ENCODE peak calls at places on chromosomes 4 and X, in four cellular contexts. One of them, this sample, is unnamed.
A peak's percentile ranks its signal among the peaks of the same experiment; 100 is the strongest.

GRCh38 chr4:7422098-7422897 is 12.4 kb downstream of the PSAPL1 start:
- DNase-seq in NCI-H748 treated with DMSO at 0.1 percent for 48 hours: no peak
- DNase-seq in naive thymus-derived CD8-positive, alpha-beta T cell: peak; percentile 11
- DNase-seq in activated T-helper 1 cell treated with anti-CD3 and anti-CD28 coated beads, Interleukin-12 subunit alpha, Interleukin-12 subunit beta, Interleukin-2, Interleukin-4 antibody, amounts not matched to agents 30 ng/mL and 10 ng/mL and 1 ng/mL, durations not matched to agents 14 hours and 24 hours and 36 hours: no peak
- DNase-seq in this sample: no peak

GRCh38 chr4:38141808-38142500 is 181.8 kb downstream of the PTTG2 start:
- DNase-seq in activated T-helper 1 cell treated with anti-CD3 and anti-CD28 coated beads, Interleukin-12 subunit alpha, Interleukin-12 subunit beta, Interleukin-2, Interleukin-4 antibody, amounts not matched to agents 30 ng/mL and 10 ng/mL and 1 ng/mL, durations not matched to agents 14 hours and 24 hours and 36 hours: no peak
- DNase-seq in NCI-H748 treated with DMSO at 0.1 percent for 48 hours: no peak
- DNase-seq in naive thymus-derived CD8-positive, alpha-beta T cell: no peak
- DNase-seq in this sample: no peak

GRCh38 chrX:152945021-152945979 is 47.4 kb downstream of the ZNF185 start:
- DNase-seq in activated T-helper 1 cell treated with anti-CD3 and anti-CD28 coated beads, Interleukin-12 subunit alpha, Interleukin-12 subunit beta, Interleukin-2, Interleukin-4 antibody, amounts not matched to agents 30 ng/mL and 10 ng/mL and 1 ng/mL, durations not matched to agents 14 hours and 24 hours and 36 hours: no peak
- DNase-seq in naive thymus-derived CD8-positive, alpha-beta T cell: no peak
- DNase-seq in NCI-H748 treated with DMSO at 0.1 percent for 48 hours: no peak
- DNase-seq in this sample: no peak

GRCh38 chrX:74117962-74118361 is 186.0 kb upstream of the ZCCHC13 start:
- DNase-seq in naive thymus-derived CD8-positive, alpha-beta T cell: no peak
- DNase-seq in activated T-helper 1 cell treated with anti-CD3 and anti-CD28 coated beads, Interleukin-12 subunit alpha, Interleukin-12 subunit beta, Interleukin-2, Interleukin-4 antibody, amounts not matched to agents 30 ng/mL and 10 ng/mL and 1 ng/mL, durations not matched to agents 14 hours and 24 hours and 36 hours: no peak
- DNase-seq in NCI-H748 treated with DMSO at 0.1 percent for 48 hours: no peak
- DNase-seq in this sample: no peak

GRCh38 chrX:48490661-48491060 is 14.7 kb downstream of the FTSJ1 start:
- DNase-seq in activated T-helper 1 cell treated with anti-CD3 and anti-CD28 coated beads, Interleukin-12 subunit alpha, Interleukin-12 subunit beta, Interleukin-2, Interleukin-4 antibody, amounts not matched to agents 30 ng/mL and 10 ng/mL and 1 ng/mL, durations not matched to agents 14 hours and 24 hours and 36 hours: no peak
- DNase-seq in naive thymus-derived CD8-positive, alpha-beta T cell: no peak
- DNase-seq in NCI-H748 treated with DMSO at 0.1 percent for 48 hours: no peak
- DNase-seq in this sample: no peak

GRCh38 chrX:68947882-68948605 is 119.2 kb downstream of the EFNB1 start:
- DNase-seq in activated T-helper 1 cell treated with anti-CD3 and anti-CD28 coated beads, Interleukin-12 subunit alpha, Interleukin-12 subunit beta, Interleukin-2, Interleukin-4 antibody, amounts not matched to agents 30 ng/mL and 10 ng/mL and 1 ng/mL, durations not matched to agents 14 hours and 24 hours and 36 hours: no peak
- DNase-seq in naive thymus-derived CD8-positive, alpha-beta T cell: no peak
- DNase-seq in NCI-H748 treated with DMSO at 0.1 percent for 48 hours: no peak
- DNase-seq in this sample: no peak

GRCh38 chrX:53580742-53581504 is 105.6 kb downstream of the HUWE1 start:
- DNase-seq in naive thymus-derived CD8-positive, alpha-beta T cell: no peak
- DNase-seq in activated T-helper 1 cell treated with anti-CD3 and anti-CD28 coated beads, Interleukin-12 subunit alpha, Interleukin-12 subunit beta, Interleukin-2, Interleukin-4 antibody, amounts not matched to agents 30 ng/mL and 10 ng/mL and 1 ng/mL, durations not matched to agents 14 hours and 24 hours and 36 hours: no peak
- DNase-seq in NCI-H748 treated with DMSO at 0.1 percent for 48 hours: no peak
- DNase-seq in this sample: no peak

GRCh38 chr4:16294455-16294854 is 68.2 kb upstream of the TAPT1 start:
- DNase-seq in naive thymus-derived CD8-positive, alpha-beta T cell: no peak
- DNase-seq in activated T-helper 1 cell treated with anti-CD3 and anti-CD28 coated beads, Interleukin-12 subunit alpha, Interleukin-12 subunit beta, Interleukin-2, Interleukin-4 antibody, amounts not matched to agents 30 ng/mL and 10 ng/mL and 1 ng/mL, durations not matched to agents 14 hours and 24 hours and 36 hours: no peak
- DNase-seq in NCI-H748 treated with DMSO at 0.1 percent for 48 hours: no peak
- DNase-seq in this sample: no peak

GRCh38 chr4:84952004-84952403 is 14.5 kb downstream of the WDFY3 start:
- DNase-seq in activated T-helper 1 cell treated with anti-CD3 and anti-CD28 coated beads, Interleukin-12 subunit alpha, Interleukin-12 subunit beta, Interleukin-2, Interleukin-4 antibody, amounts not matched to agents 30 ng/mL and 10 ng/mL and 1 ng/mL, durations not matched to agents 14 hours and 24 hours and 36 hours: no peak
- DNase-seq in NCI-H748 treated with DMSO at 0.1 percent for 48 hours: no peak
- DNase-seq in naive thymus-derived CD8-positive, alpha-beta T cell: no peak
- DNase-seq in this sample: peak; percentile 49

GRCh38 chrX:69158166-69159040 is 6.8 kb downstream of the PJA1 start:
- DNase-seq in activated T-helper 1 cell treated with anti-CD3 and anti-CD28 coated beads, Interleukin-12 subunit alpha, Interleukin-12 subunit beta, Interleukin-2, Interleukin-4 antibody, amounts not matched to agents 30 ng/mL and 10 ng/mL and 1 ng/mL, durations not matched to agents 14 hours and 24 hours and 36 hours: no peak
- DNase-seq in NCI-H748 treated with DMSO at 0.1 percent for 48 hours: no peak
- DNase-seq in naive thymus-derived CD8-positive, alpha-beta T cell: peak; percentile 28
- DNase-seq in this sample: peak; percentile 31

GRCh38 chr4:1787411-1788077 is 5.5 kb upstream of the FGFR3 start:
- DNase-seq in naive thymus-derived CD8-positive, alpha-beta T cell: no peak
- DNase-seq in activated T-helper 1 cell treated with anti-CD3 and anti-CD28 coated beads, Interleukin-12 subunit alpha, Interleukin-12 subunit beta, Interleukin-2, Interleukin-4 antibody, amounts not matched to agents 30 ng/mL and 10 ng/mL and 1 ng/mL, durations not matched to agents 14 hours and 24 hours and 36 hours: no peak
- DNase-seq in NCI-H748 treated with DMSO at 0.1 percent for 48 hours: no peak
- DNase-seq in this sample: no peak

GRCh38 chr4:89752932-89753598 is 83.9 kb downstream of the SNCA start:
- DNase-seq in activated T-helper 1 cell treated with anti-CD3 and anti-CD28 coated beads, Interleukin-12 subunit alpha, Interleukin-12 subunit beta, Interleukin-2, Interleukin-4 antibody, amounts not matched to agents 30 ng/mL and 10 ng/mL and 1 ng/mL, durations not matched to agents 14 hours and 24 hours and 36 hours: no peak
- DNase-seq in naive thymus-derived CD8-positive, alpha-beta T cell: no peak
- DNase-seq in NCI-H748 treated with DMSO at 0.1 percent for 48 hours: peak; percentile 9
- DNase-seq in this sample: peak; percentile 83

GRCh38 chr4:576245-576821 is at the start of gene TMEM271:
- DNase-seq in naive thymus-derived CD8-positive, alpha-beta T cell: no peak
- DNase-seq in activated T-helper 1 cell treated with anti-CD3 and anti-CD28 coated beads, Interleukin-12 subunit alpha, Interleukin-12 subunit beta, Interleukin-2, Interleukin-4 antibody, amounts not matched to agents 30 ng/mL and 10 ng/mL and 1 ng/mL, durations not matched to agents 14 hours and 24 hours and 36 hours: no peak
- DNase-seq in NCI-H748 treated with DMSO at 0.1 percent for 48 hours: no peak
- DNase-seq in this sample: no peak

GRCh38 chr4:1204828-1205591 is 32.6 kb upstream of the SPON2 start:
- DNase-seq in naive thymus-derived CD8-positive, alpha-beta T cell: peak; percentile 16
- DNase-seq in NCI-H748 treated with DMSO at 0.1 percent for 48 hours: no peak
- DNase-seq in activated T-helper 1 cell treated with anti-CD3 and anti-CD28 coated beads, Interleukin-12 subunit alpha, Interleukin-12 subunit beta, Interleukin-2, Interleukin-4 antibody, amounts not matched to agents 30 ng/mL and 10 ng/mL and 1 ng/mL, durations not matched to agents 14 hours and 24 hours and 36 hours: no peak
- DNase-seq in this sample: no peak

GRCh38 chr4:153788064-153788418 is 842 bp downstream of the SFRP2 start:
- DNase-seq in NCI-H748 treated with DMSO at 0.1 percent for 48 hours: no peak
- DNase-seq in naive thymus-derived CD8-positive, alpha-beta T cell: no peak
- DNase-seq in activated T-helper 1 cell treated with anti-CD3 and anti-CD28 coated beads, Interleukin-12 subunit alpha, Interleukin-12 subunit beta, Interleukin-2, Interleukin-4 antibody, amounts not matched to agents 30 ng/mL and 10 ng/mL and 1 ng/mL, durations not matched to agents 14 hours and 24 hours and 36 hours: no peak
- DNase-seq in this sample: no peak

GRCh38 chrX:47991263-47992092 is 12.3 kb downstream of the ZNF182 start:
- DNase-seq in NCI-H748 treated with DMSO at 0.1 percent for 48 hours: no peak
- DNase-seq in activated T-helper 1 cell treated with anti-CD3 and anti-CD28 coated beads, Interleukin-12 subunit alpha, Interleukin-12 subunit beta, Interleukin-2, Interleukin-4 antibody, amounts not matched to agents 30 ng/mL and 10 ng/mL and 1 ng/mL, durations not matched to agents 14 hours and 24 hours and 36 hours: no peak
- DNase-seq in naive thymus-derived CD8-positive, alpha-beta T cell: no peak
- DNase-seq in this sample: peak; percentile 22

GRCh38 chr4:38084984-38085383 is 124.8 kb downstream of the PTTG2 start:
- DNase-seq in activated T-helper 1 cell treated with anti-CD3 and anti-CD28 coated beads, Interleukin-12 subunit alpha, Interleukin-12 subunit beta, Interleukin-2, Interleukin-4 antibody, amounts not matched to agents 30 ng/mL and 10 ng/mL and 1 ng/mL, durations not matched to agents 14 hours and 24 hours and 36 hours: no peak
- DNase-seq in NCI-H748 treated with DMSO at 0.1 percent for 48 hours: no peak
- DNase-seq in naive thymus-derived CD8-positive, alpha-beta T cell: no peak
- DNase-seq in this sample: no peak

GRCh38 chrX:44568196-44568595 is 25.5 kb upstream of the FUNDC1 start:
- DNase-seq in NCI-H748 treated with DMSO at 0.1 percent for 48 hours: no peak
- DNase-seq in activated T-helper 1 cell treated with anti-CD3 and anti-CD28 coated beads, Interleukin-12 subunit alpha, Interleukin-12 subunit beta, Interleukin-2, Interleukin-4 antibody, amounts not matched to agents 30 ng/mL and 10 ng/mL and 1 ng/mL, durations not matched to agents 14 hours and 24 hours and 36 hours: no peak
- DNase-seq in naive thymus-derived CD8-positive, alpha-beta T cell: no peak
- DNase-seq in this sample: no peak

GRCh38 chr4:83552924-83553323 is 17.0 kb downstream of the GPAT3 start:
- DNase-seq in activated T-helper 1 cell treated with anti-CD3 and anti-CD28 coated beads, Interleukin-12 subunit alpha, Interleukin-12 subunit beta, Interleukin-2, Interleukin-4 antibody, amounts not matched to agents 30 ng/mL and 10 ng/mL and 1 ng/mL, durations not matched to agents 14 hours and 24 hours and 36 hours: no peak
- DNase-seq in naive thymus-derived CD8-positive, alpha-beta T cell: no peak
- DNase-seq in NCI-H748 treated with DMSO at 0.1 percent for 48 hours: no peak
- DNase-seq in this sample: peak; percentile 49

GRCh38 chrX:110394653-110395052 is 36.0 kb downstream of the RTL9 start:
- DNase-seq in NCI-H748 treated with DMSO at 0.1 percent for 48 hours: no peak
- DNase-seq in naive thymus-derived CD8-positive, alpha-beta T cell: no peak
- DNase-seq in activated T-helper 1 cell treated with anti-CD3 and anti-CD28 coated beads, Interleukin-12 subunit alpha, Interleukin-12 subunit beta, Interleukin-2, Interleukin-4 antibody, amounts not matched to agents 30 ng/mL and 10 ng/mL and 1 ng/mL, durations not matched to agents 14 hours and 24 hours and 36 hours: no peak
- DNase-seq in this sample: no peak

GRCh38 chr4:110484767-110485166 is 8.8 kb downstream of the ENPEP start:
- DNase-seq in NCI-H748 treated with DMSO at 0.1 percent for 48 hours: no peak
- DNase-seq in activated T-helper 1 cell treated with anti-CD3 and anti-CD28 coated beads, Interleukin-12 subunit alpha, Interleukin-12 subunit beta, Interleukin-2, Interleukin-4 antibody, amounts not matched to agents 30 ng/mL and 10 ng/mL and 1 ng/mL, durations not matched to agents 14 hours and 24 hours and 36 hours: no peak
- DNase-seq in naive thymus-derived CD8-positive, alpha-beta T cell: no peak
- DNase-seq in this sample: peak; percentile 53

GRCh38 chr4:5631352-5632042 is 76.9 kb downstream of the EVC2 start:
- DNase-seq in NCI-H748 treated with DMSO at 0.1 percent for 48 hours: no peak
- DNase-seq in naive thymus-derived CD8-positive, alpha-beta T cell: no peak
- DNase-seq in activated T-helper 1 cell treated with anti-CD3 and anti-CD28 coated beads, Interleukin-12 subunit alpha, Interleukin-12 subunit beta, Interleukin-2, Interleukin-4 antibody, amounts not matched to agents 30 ng/mL and 10 ng/mL and 1 ng/mL, durations not matched to agents 14 hours and 24 hours and 36 hours: no peak
- DNase-seq in this sample: no peak

GRCh38 chr4:52015366-52015765 is 4.8 kb downstream of the LRRC66 start:
- DNase-seq in activated T-helper 1 cell treated with anti-CD3 and anti-CD28 coated beads, Interleukin-12 subunit alpha, Interleukin-12 subunit beta, Interleukin-2, Interleukin-4 antibody, amounts not matched to agents 30 ng/mL and 10 ng/mL and 1 ng/mL, durations not matched to agents 14 hours and 24 hours and 36 hours: no peak
- DNase-seq in NCI-H748 treated with DMSO at 0.1 percent for 48 hours: no peak
- DNase-seq in naive thymus-derived CD8-positive, alpha-beta T cell: no peak
- DNase-seq in this sample: no peak

GRCh38 chr4:10161840-10162239 is 45.2 kb upstream of the WDR1 start:
- DNase-seq in naive thymus-derived CD8-positive, alpha-beta T cell: peak; percentile 53
- DNase-seq in NCI-H748 treated with DMSO at 0.1 percent for 48 hours: no peak
- DNase-seq in activated T-helper 1 cell treated with anti-CD3 and anti-CD28 coated beads, Interleukin-12 subunit alpha, Interleukin-12 subunit beta, Interleukin-2, Interleukin-4 antibody, amounts not matched to agents 30 ng/mL and 10 ng/mL and 1 ng/mL, durations not matched to agents 14 hours and 24 hours and 36 hours: peak; percentile 37
- DNase-seq in this sample: no peak

GRCh38 chrX:3415011-3415410 is 68.6 kb upstream of the MXRA5 start:
- DNase-seq in activated T-helper 1 cell treated with anti-CD3 and anti-CD28 coated beads, Interleukin-12 subunit alpha, Interleukin-12 subunit beta, Interleukin-2, Interleukin-4 antibody, amounts not matched to agents 30 ng/mL and 10 ng/mL and 1 ng/mL, durations not matched to agents 14 hours and 24 hours and 36 hours: no peak
- DNase-seq in naive thymus-derived CD8-positive, alpha-beta T cell: no peak
- DNase-seq in NCI-H748 treated with DMSO at 0.1 percent for 48 hours: no peak
- DNase-seq in this sample: no peak

GRCh38 chr4:48311896-48312295 is 29.4 kb upstream of the SLAIN2 start:
- DNase-seq in NCI-H748 treated with DMSO at 0.1 percent for 48 hours: no peak
- DNase-seq in naive thymus-derived CD8-positive, alpha-beta T cell: no peak
- DNase-seq in activated T-helper 1 cell treated with anti-CD3 and anti-CD28 coated beads, Interleukin-12 subunit alpha, Interleukin-12 subunit beta, Interleukin-2, Interleukin-4 antibody, amounts not matched to agents 30 ng/mL and 10 ng/mL and 1 ng/mL, durations not matched to agents 14 hours and 24 hours and 36 hours: no peak
- DNase-seq in this sample: no peak

GRCh38 chr4:171117457-171117856 is 695.7 kb upstream of the GALNTL6 start:
- DNase-seq in naive thymus-derived CD8-positive, alpha-beta T cell: no peak
- DNase-seq in activated T-helper 1 cell treated with anti-CD3 and anti-CD28 coated beads, Interleukin-12 subunit alpha, Interleukin-12 subunit beta, Interleukin-2, Interleukin-4 antibody, amounts not matched to agents 30 ng/mL and 10 ng/mL and 1 ng/mL, durations not matched to agents 14 hours and 24 hours and 36 hours: no peak
- DNase-seq in NCI-H748 treated with DMSO at 0.1 percent for 48 hours: no peak
- DNase-seq in this sample: no peak

GRCh38 chr4:138405439-138405838 is 163.3 kb upstream of the SLC7A11 start:
- DNase-seq in naive thymus-derived CD8-positive, alpha-beta T cell: no peak
- DNase-seq in NCI-H748 treated with DMSO at 0.1 percent for 48 hours: no peak
- DNase-seq in activated T-helper 1 cell treated with anti-CD3 and anti-CD28 coated beads, Interleukin-12 subunit alpha, Interleukin-12 subunit beta, Interleukin-2, Interleukin-4 antibody, amounts not matched to agents 30 ng/mL and 10 ng/mL and 1 ng/mL, durations not matched to agents 14 hours and 24 hours and 36 hours: no peak
- DNase-seq in this sample: no peak

GRCh38 chrX:21657318-21658151 is 595 bp downstream of the KLHL34 start:
- DNase-seq in naive thymus-derived CD8-positive, alpha-beta T cell: no peak
- DNase-seq in activated T-helper 1 cell treated with anti-CD3 and anti-CD28 coated beads, Interleukin-12 subunit alpha, Interleukin-12 subunit beta, Interleukin-2, Interleukin-4 antibody, amounts not matched to agents 30 ng/mL and 10 ng/mL and 1 ng/mL, durations not matched to agents 14 hours and 24 hours and 36 hours: no peak
- DNase-seq in NCI-H748 treated with DMSO at 0.1 percent for 48 hours: no peak
- DNase-seq in this sample: no peak

GRCh38 chr4:102625232-102625930 is 124.2 kb downstream of the NFKB1 start:
- DNase-seq in naive thymus-derived CD8-positive, alpha-beta T cell: peak; percentile 70
- DNase-seq in activated T-helper 1 cell treated with anti-CD3 and anti-CD28 coated beads, Interleukin-12 subunit alpha, Interleukin-12 subunit beta, Interleukin-2, Interleukin-4 antibody, amounts not matched to agents 30 ng/mL and 10 ng/mL and 1 ng/mL, durations not matched to agents 14 hours and 24 hours and 36 hours: peak; percentile 68
- DNase-seq in NCI-H748 treated with DMSO at 0.1 percent for 48 hours: no peak
- DNase-seq in this sample: no peak

GRCh38 chr4:70654605-70655011 is 11.7 kb downstream of the JCHAIN start:
- DNase-seq in activated T-helper 1 cell treated with anti-CD3 and anti-CD28 coated beads, Interleukin-12 subunit alpha, Interleukin-12 subunit beta, Interleukin-2, Interleukin-4 antibody, amounts not matched to agents 30 ng/mL and 10 ng/mL and 1 ng/mL, durations not matched to agents 14 hours and 24 hours and 36 hours: no peak
- DNase-seq in NCI-H748 treated with DMSO at 0.1 percent for 48 hours: no peak
- DNase-seq in naive thymus-derived CD8-positive, alpha-beta T cell: no peak
- DNase-seq in this sample: no peak

This sample was measured in astrocyte of the cerebellum.